ENCODE peak calls at places on chromosomes 3 and 15, in six cellular contexts. One of them, this sample, is unnamed.

GRCh38 chr3:177491301-177492031 is 294.2 kb upstream of the TBL1XR1 start:
- DNase-seq in K562: no peak
- DNase-seq in H1: no peak
- DNase-seq in A549: no peak
- DNase-seq in HepG2: no peak
- DNase-seq in SK-N-SH: peak
- DNase-seq in this sample: no peak

GRCh38 chr3:104359546-104359945 is 1007.2 kb upstream of the ALCAM start:
- DNase-seq in HepG2: no peak
- DNase-seq in SK-N-SH: no peak
- DNase-seq in H1: no peak
- DNase-seq in A549: peak
- DNase-seq in K562: no peak
- DNase-seq in this sample: no peak

GRCh38 chr3:43286886-43287301 is 554 bp downstream of the SNRK start:
- DNase-seq in K562: peak
- DNase-seq in H1: peak
- DNase-seq in HepG2: no peak
- DNase-seq in SK-N-SH: peak
- DNase-seq in A549: peak
- DNase-seq in this sample: no peak

GRCh38 chr15:78174398-78174797 is 25.2 kb downstream of the IDH3A start:
- DNase-seq in HepG2: no peak
- DNase-seq in H1: no peak
- DNase-seq in K562: no peak
- DNase-seq in SK-N-SH: no peak
- DNase-seq in A549: no peak
- DNase-seq in this sample: no peak

GRCh38 chr15:62464705-62465104 is 299.6 kb upstream of the C2CD4B start:
- DNase-seq in SK-N-SH: no peak
- DNase-seq in K562: no peak
- DNase-seq in H1: no peak
- DNase-seq in A549: no peak
- DNase-seq in HepG2: no peak
- DNase-seq in this sample: no peak

GRCh38 chr3:152146461-152146860 is 122.3 kb upstream of the MBNL1 start:
- DNase-seq in A549: no peak
- DNase-seq in H1: no peak
- DNase-seq in K562: no peak
- DNase-seq in SK-N-SH: no peak
- DNase-seq in HepG2: no peak
- DNase-seq in this sample: no peak

GRCh38 chr3:124552224-124552623 is 178.0 kb upstream of the UMPS start:
- DNase-seq in H1: no peak
- DNase-seq in SK-N-SH: no peak
- DNase-seq in HepG2: peak
- DNase-seq in A549: peak
- DNase-seq in K562: no peak
- DNase-seq in this sample: no peak

GRCh38 chr3:66037330-66037985 is 1.3 kb downstream of the MAGI1 start:
- DNase-seq in SK-N-SH: peak
- DNase-seq in A549: peak
- DNase-seq in K562: peak
- DNase-seq in H1: peak
- DNase-seq in HepG2: peak
- DNase-seq in this sample: no peak

GRCh38 chr3:115113367-115113766 is 33.7 kb downstream of the ZBTB20 start:
- DNase-seq in SK-N-SH: no peak
- DNase-seq in K562: no peak
- DNase-seq in A549: no peak
- DNase-seq in H1: no peak
- DNase-seq in HepG2: no peak
- DNase-seq in this sample: no peak

GRCh38 chr15:66749841-66750575 is 48.0 kb downstream of the SMAD6 start:
- DNase-seq in HepG2: peak
- DNase-seq in H1: no peak
- DNase-seq in A549: peak
- DNase-seq in K562: no peak
- DNase-seq in SK-N-SH: no peak
- DNase-seq in this sample: no peak

GRCh38 chr3:70256566-70256965 is 55.9 kb downstream of the MDFIC2 start:
- DNase-seq in A549: peak
- DNase-seq in SK-N-SH: no peak
- DNase-seq in HepG2: no peak
- DNase-seq in K562: no peak
- DNase-seq in H1: no peak
- DNase-seq in this sample: no peak

GRCh38 chr3:159432721-159433300 is 555.8 kb upstream of the IL12A start:
- DNase-seq in SK-N-SH: no peak
- DNase-seq in HepG2: no peak
- DNase-seq in A549: no peak
- DNase-seq in H1: no peak
- DNase-seq in K562: no peak
- DNase-seq in this sample: no peak

GRCh38 chr3:138174421-138175122 is at the start of gene DBR1:
- DNase-seq in H1: peak
- DNase-seq in SK-N-SH: peak
- DNase-seq in A549: peak
- DNase-seq in HepG2: peak
- DNase-seq in K562: peak
- DNase-seq in this sample: peak

GRCh38 chr3:64344721-64345207 is 119.5 kb upstream of the PRICKLE2 start:
- DNase-seq in H1: no peak
- DNase-seq in A549: peak
- DNase-seq in SK-N-SH: no peak
- DNase-seq in HepG2: no peak
- DNase-seq in K562: no peak
- DNase-seq in this sample: no peak

GRCh38 chr15:27937873-27938272 is 161.2 kb downstream of the OCA2 start:
- DNase-seq in K562: no peak
- DNase-seq in HepG2: no peak
- DNase-seq in H1: no peak
- DNase-seq in SK-N-SH: no peak
- DNase-seq in A549: no peak
- DNase-seq in this sample: no peak

GRCh38 chr3:73661262-73661661 is 36.5 kb upstream of the PDZRN3 start:
- DNase-seq in A549: no peak
- DNase-seq in K562: no peak
- DNase-seq in SK-N-SH: no peak
- DNase-seq in H1: no peak
- DNase-seq in HepG2: no peak
- DNase-seq in this sample: no peak

GRCh38 chr3:51799879-51800757 is 21.1 kb upstream of the IQCF6 start:
- DNase-seq in K562: peak
- DNase-seq in SK-N-SH: peak
- DNase-seq in A549: peak
- DNase-seq in H1: peak
- DNase-seq in HepG2: peak
- DNase-seq in this sample: peak

GRCh38 chr3:78751266-78751665 is 1016.5 kb downstream of the ROBO1 start:
- DNase-seq in H1: no peak
- DNase-seq in HepG2: no peak
- DNase-seq in K562: no peak
- DNase-seq in A549: no peak
- DNase-seq in SK-N-SH: no peak
- DNase-seq in this sample: no peak

GRCh38 chr3:1087066-1087555 is 5.7 kb upstream of the CNTN6 start:
- DNase-seq in H1: no peak
- DNase-seq in A549: no peak
- DNase-seq in SK-N-SH: no peak
- DNase-seq in HepG2: no peak
- DNase-seq in K562: no peak
- DNase-seq in this sample: no peak

GRCh38 chr15:31238906-31239305 is 87.7 kb upstream of the KLF13 start:
- DNase-seq in A549: no peak
- DNase-seq in HepG2: no peak
- DNase-seq in K562: no peak
- DNase-seq in SK-N-SH: no peak
- DNase-seq in H1: no peak
- DNase-seq in this sample: no peak

GRCh38 chr3:99686955-99687612 is 48.7 kb downstream of the COL8A1 start:
- DNase-seq in H1: peak
- DNase-seq in HepG2: peak
- DNase-seq in A549: peak
- DNase-seq in SK-N-SH: peak
- DNase-seq in K562: peak
- DNase-seq in this sample: no peak

GRCh38 chr3:121529308-121529707 is 16.5 kb downstream of the POLQ start:
- DNase-seq in H1: no peak
- DNase-seq in SK-N-SH: peak
- DNase-seq in K562: no peak
- DNase-seq in HepG2: peak
- DNase-seq in A549: peak
- DNase-seq in this sample: no peak

GRCh38 chr15:90650117-90650955 is 66.8 kb upstream of the BLM start:
- DNase-seq in SK-N-SH: no peak
- DNase-seq in A549: no peak
- DNase-seq in K562: peak
- DNase-seq in HepG2: no peak
- DNase-seq in H1: no peak
- DNase-seq in this sample: no peak

DNA sequence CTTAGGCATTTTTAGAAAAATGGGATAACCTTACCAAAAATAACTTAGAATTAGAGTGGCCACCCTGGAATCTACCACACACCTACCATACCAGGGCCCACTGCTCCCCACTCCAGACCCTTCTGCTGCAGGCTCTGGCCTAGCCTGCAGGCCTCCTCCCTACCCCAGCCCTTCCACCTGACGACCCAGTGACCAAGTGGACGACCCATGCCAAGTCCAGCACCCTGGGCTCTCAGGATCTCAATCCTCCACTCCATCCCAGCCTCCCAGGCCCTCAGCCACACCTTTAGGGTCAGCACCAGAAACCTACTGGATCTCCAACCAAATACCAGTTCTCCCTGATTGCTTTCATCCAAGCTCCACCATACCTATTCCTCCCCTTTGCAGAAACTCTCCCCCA is 145.8 kb downstream of the TPRA1 start:
- DNase-seq in A549: no peak
- DNase-seq in H1: no peak
- DNase-seq in HepG2: no peak
- DNase-seq in K562: no peak
- DNase-seq in SK-N-SH: no peak
- DNase-seq in this sample: no peak
- TF ChIP-seq CHD2 in A549: no peak
- TF ChIP-seq CHD2 in H1: no peak
- TF ChIP-seq CHD2 in HepG2: no peak
- TF ChIP-seq CHD2 in K562: no peak
- TF ChIP-seq CHD2 in SK-N-SH: no peak
- TF ChIP-seq CHD2 in this sample: no peak

DNA sequence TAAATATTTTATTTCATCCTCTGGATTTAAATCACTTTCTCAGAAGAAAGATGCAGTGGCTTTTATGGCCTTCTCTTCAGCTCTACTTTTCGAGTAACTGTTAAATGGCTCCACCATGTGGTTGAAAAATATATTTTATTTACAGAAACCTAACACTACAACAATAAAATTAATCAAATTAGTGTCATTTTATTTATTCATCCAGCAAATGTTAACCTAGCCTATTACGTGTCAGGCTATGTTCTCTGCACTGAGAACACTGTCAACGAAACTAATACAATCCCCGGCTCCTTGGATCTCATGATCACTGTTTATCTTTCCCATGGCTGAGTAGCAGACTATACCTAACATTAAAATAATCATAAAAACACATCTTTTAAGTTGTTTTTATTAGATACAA is 148.0 kb upstream of the OSTN start:
- DNase-seq in K562: no peak
- DNase-seq in HepG2: peak
- DNase-seq in A549: peak
- DNase-seq in SK-N-SH: peak
- DNase-seq in H1: no peak
- DNase-seq in this sample: no peak
- TF ChIP-seq CHD2 in K562: no peak
- TF ChIP-seq CHD2 in HepG2: no peak
- TF ChIP-seq CHD2 in A549: no peak
- TF ChIP-seq CHD2 in SK-N-SH: no peak
- TF ChIP-seq CHD2 in H1: no peak
- TF ChIP-seq CHD2 in this sample: no peak

GRCh38 chr3:42130329-42131070 is 39.3 kb downstream of the TRAK1 start:
- DNase-seq in K562: no peak
- DNase-seq in H1: no peak
- DNase-seq in A549: peak
- DNase-seq in HepG2: peak
- DNase-seq in SK-N-SH: no peak
- DNase-seq in this sample: no peak

GRCh38 chr3:42128526-42128925 is 37.4 kb downstream of the TRAK1 start:
- DNase-seq in SK-N-SH: no peak
- DNase-seq in K562: no peak
- DNase-seq in H1: no peak
- DNase-seq in HepG2: no peak
- DNase-seq in A549: no peak
- DNase-seq in this sample: no peak

GRCh38 chr3:42127226-42127625 is 36.1 kb downstream of the TRAK1 start:
- DNase-seq in K562: no peak
- DNase-seq in A549: no peak
- DNase-seq in HepG2: no peak
- DNase-seq in SK-N-SH: no peak
- DNase-seq in H1: no peak
- DNase-seq in this sample: no peak

GRCh38 chr3:42130007-42130328 is 38.8 kb downstream of the TRAK1 start:
- DNase-seq in HepG2: peak
- DNase-seq in SK-N-SH: no peak
- DNase-seq in K562: no peak
- DNase-seq in A549: peak
- DNase-seq in H1: no peak
- DNase-seq in this sample: no peak

GRCh38 chr3:42129014-42129953 is 38.1 kb downstream of the TRAK1 start:
- DNase-seq in K562: no peak
- DNase-seq in A549: peak
- DNase-seq in H1: no peak
- DNase-seq in HepG2: peak
- DNase-seq in SK-N-SH: no peak
- DNase-seq in this sample: no peak
- TF ChIP-seq CHD2 in K562: no peak
- TF ChIP-seq CHD2 in A549: no peak
- TF ChIP-seq CHD2 in H1: no peak
- TF ChIP-seq CHD2 in HepG2: no peak
- TF ChIP-seq CHD2 in SK-N-SH: no peak
- TF ChIP-seq CHD2 in this sample: no peak

DNA sequence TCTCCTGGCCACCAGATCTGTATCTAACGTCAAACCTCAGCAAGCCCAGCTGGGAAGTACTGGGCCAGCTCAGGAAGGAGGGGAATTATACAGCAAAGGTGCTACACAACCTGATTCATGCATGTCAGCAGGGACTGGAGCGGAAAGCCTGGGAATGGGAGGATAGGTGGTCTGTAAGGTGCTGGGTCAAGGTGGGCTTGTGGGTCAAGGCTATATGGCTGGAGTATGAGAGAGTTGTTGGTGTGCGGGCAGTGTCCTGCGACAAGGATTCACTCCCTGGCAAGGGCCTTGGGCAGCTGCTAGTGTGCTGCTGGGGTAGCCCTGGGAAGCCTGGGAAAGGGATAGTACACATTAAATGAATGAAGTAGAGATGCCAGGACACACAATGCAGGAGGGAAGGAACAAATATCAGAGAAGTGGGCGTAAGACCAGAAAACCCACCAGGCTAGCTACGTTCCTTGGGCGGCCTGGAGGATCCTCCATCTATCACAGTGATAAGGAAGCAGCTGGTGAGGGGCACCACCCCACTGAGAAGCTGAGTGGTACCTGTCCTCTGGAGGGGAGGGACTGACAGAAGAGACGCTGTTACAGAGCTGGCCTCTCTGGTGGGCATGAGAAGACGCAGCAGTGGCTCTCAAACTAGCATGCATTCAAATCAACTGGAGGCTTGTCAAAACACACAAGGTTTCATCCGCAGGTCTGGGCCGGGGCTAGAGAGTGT is 8.5 kb upstream of the SYNM start:
- DNase-seq in H1: no peak
- DNase-seq in HepG2: no peak
- DNase-seq in A549: no peak
- DNase-seq in K562: no peak
- DNase-seq in SK-N-SH: no peak
- DNase-seq in this sample: no peak
- TF ChIP-seq CHD2 in H1: no peak
- TF ChIP-seq CHD2 in HepG2: no peak
- TF ChIP-seq CHD2 in A549: no peak
- TF ChIP-seq CHD2 in K562: no peak
- TF ChIP-seq CHD2 in SK-N-SH: no peak
- TF ChIP-seq CHD2 in this sample: no peak

This sample was measured in GM12878.